ENCODE peak calls at places on chromosomes 5 and 9, in six cellular contexts. B is activated CD8-positive, alpha-beta T cell treated with anti-CD3 and anti-CD28 coated beads for 36 hours; D is BE2C; P is HCT116; R is AG09309; C is CMK. O is an unnamed sample.

GRCh38 chr9:89639367-89639795 is 34.6 kb downstream of the GADD45G start:
- DNase-seq in B (no peak), D (no peak), P (no peak), R (no peak), C (no peak), O (no peak)

GRCh38 chr9:34655394-34655793 is 3.4 kb downstream of the IL11RA start:
- DNase-seq in B (no peak), D (no peak), P (no peak), R (no peak), C (no peak), O (no peak)

GRCh38 chr5:146359836-146360235 is 21.2 kb downstream of the POU4F3 start:
- DNase-seq in B (no peak), D (no peak), P (no peak), R (no peak), C (no peak), O (no peak)

GRCh38 chr5:176152191-176152932 is 85.9 kb upstream of the SIMC1 start:
- DNase-seq in B (no peak), D (no peak), P (no peak), R (no peak), C (no peak), O (no peak)

GRCh38 chr9:4464911-4465513 is 25.3 kb upstream of the SLC1A1 start:
- DNase-seq in B (no peak), D (no peak), P (no peak), R (no peak), C (no peak), O (no peak)

GRCh38 chr5:16656561-16657191 is 39.9 kb upstream of the RETREG1 start:
- DNase-seq in B (no peak), D (no peak), P (no peak), R (peak), C (no peak), O (no peak)

GRCh38 chr5:133873936-133874585 is 94.4 kb downstream of the C5orf15 start:
- DNase-seq in B (peak), D (no peak), P (no peak), R (no peak), C (no peak), O (no peak)

GRCh38 chr5:3842591-3842990 is 247.0 kb downstream of the IRX1 start:
- DNase-seq in B (no peak), D (no peak), P (no peak), R (no peak), C (no peak), O (no peak)

GRCh38 chr5:141848771-141849370 is 29.3 kb downstream of the PCDH1 start:
- DNase-seq in B (peak), D (no peak), P (no peak), R (no peak), C (no peak), O (no peak)

GRCh38 chr9:107102011-107102410 is 181.1 kb upstream of the RAD23B start:
- DNase-seq in B (no peak), D (no peak), P (no peak), R (no peak), C (no peak), O (no peak)

GRCh38 chr5:134029156-134029555 is 24.4 kb upstream of the VDAC1 start:
- DNase-seq in B (no peak), D (no peak), P (no peak), R (peak), C (no peak), O (peak)

GRCh38 chr5:150073086-150073625 is 13.2 kb downstream of the CSF1R start:
- DNase-seq in B (no peak), D (no peak), P (no peak), R (no peak), C (no peak), O (peak)

O was measured in NB4.